ENCODE peak calls at places on chromosomes 13 and 19, in nine cellular contexts. One of them, this sample, is unnamed.

GRCh38 chr19:14661372-14661924 is 13.2 kb downstream of the ADGRE3 start:
- DNase-seq in K562: no peak
- DNase-seq in esophagus muscularis mucosa: no peak
- DNase-seq in tibial nerve: no peak
- DNase-seq in H1: no peak
- DNase-seq in SK-N-SH: no peak
- DNase-seq in HepG2: no peak
- DNase-seq in suprapubic skin: no peak
- DNase-seq in ovary: no peak
- DNase-seq in this sample: no peak

GRCh38 chr19:24140099-24140498 is 53.1 kb downstream of the ZNF254 start:
- DNase-seq in K562: no peak
- DNase-seq in esophagus muscularis mucosa: no peak
- DNase-seq in tibial nerve: no peak
- DNase-seq in H1: no peak
- DNase-seq in SK-N-SH: no peak
- DNase-seq in HepG2: peak; percentile 92
- DNase-seq in suprapubic skin: no peak
- DNase-seq in ovary: no peak
- DNase-seq in this sample: no peak

GRCh38 chr13:109412232-109412935 is 374.0 kb downstream of the IRS2 start:
- DNase-seq in K562: no peak
- DNase-seq in esophagus muscularis mucosa: no peak
- DNase-seq in tibial nerve: no peak
- DNase-seq in H1: peak; percentile 13
- DNase-seq in SK-N-SH: peak; percentile 76
- DNase-seq in HepG2: no peak
- DNase-seq in suprapubic skin: no peak
- DNase-seq in ovary: peak; percentile 76
- DNase-seq in this sample: no peak

GRCh38 chr13:48571121-48571901 is 38.4 kb upstream of the RCBTB2 start:
- DNase-seq in K562: no peak
- DNase-seq in esophagus muscularis mucosa: peak; percentile 91
- DNase-seq in tibial nerve: no peak
- DNase-seq in H1: no peak
- DNase-seq in SK-N-SH: no peak
- DNase-seq in HepG2: no peak
- DNase-seq in suprapubic skin: no peak
- DNase-seq in ovary: peak; percentile 50
- DNase-seq in this sample: no peak

GRCh38 chr19:40305403-40305802 is 20.3 kb upstream of the AKT2 start:
- DNase-seq in K562: peak; percentile 79
- DNase-seq in esophagus muscularis mucosa: no peak
- DNase-seq in tibial nerve: no peak
- DNase-seq in H1: no peak
- DNase-seq in SK-N-SH: peak; percentile 83
- DNase-seq in HepG2: peak; percentile 78
- DNase-seq in suprapubic skin: no peak
- DNase-seq in ovary: peak; percentile 79
- DNase-seq in this sample: peak; percentile 89

GRCh38 chr19:2334426-2334825 is 5.9 kb downstream of the SPPL2B start:
- DNase-seq in K562: no peak
- DNase-seq in esophagus muscularis mucosa: no peak
- DNase-seq in tibial nerve: no peak
- DNase-seq in H1: no peak
- DNase-seq in SK-N-SH: no peak
- DNase-seq in HepG2: no peak
- DNase-seq in suprapubic skin: no peak
- DNase-seq in ovary: no peak
- DNase-seq in this sample: no peak

GRCh38 chr19:21202865-21203494 is 61.1 kb downstream of the ZNF431 start:
- DNase-seq in K562: peak; percentile 53
- DNase-seq in esophagus muscularis mucosa: no peak
- DNase-seq in tibial nerve: no peak
- DNase-seq in H1: peak; percentile 61
- DNase-seq in SK-N-SH: peak; percentile 49
- DNase-seq in HepG2: no peak
- DNase-seq in suprapubic skin: no peak
- DNase-seq in ovary: no peak
- DNase-seq in this sample: no peak

GRCh38 chr13:46613409-46614049 is 60.6 kb downstream of the LRCH1 start:
- DNase-seq in K562: no peak
- DNase-seq in esophagus muscularis mucosa: no peak
- DNase-seq in tibial nerve: no peak
- DNase-seq in H1: no peak
- DNase-seq in SK-N-SH: no peak
- DNase-seq in HepG2: no peak
- DNase-seq in suprapubic skin: no peak
- DNase-seq in ovary: no peak
- DNase-seq in this sample: no peak

GRCh38 chr13:40127476-40127875 is 472.0 kb downstream of the COG6 start:
- DNase-seq in K562: no peak
- DNase-seq in esophagus muscularis mucosa: no peak
- DNase-seq in tibial nerve: no peak
- DNase-seq in H1: no peak
- DNase-seq in SK-N-SH: no peak
- DNase-seq in HepG2: no peak
- DNase-seq in suprapubic skin: no peak
- DNase-seq in ovary: no peak
- DNase-seq in this sample: no peak

GRCh38 chr19:37303591-37304171 is 67.2 kb upstream of the ZNF527 start:
- DNase-seq in K562: no peak
- DNase-seq in esophagus muscularis mucosa: no peak
- DNase-seq in tibial nerve: no peak
- DNase-seq in H1: no peak
- DNase-seq in SK-N-SH: peak; percentile 26
- DNase-seq in HepG2: no peak
- DNase-seq in suprapubic skin: peak; percentile 63
- DNase-seq in ovary: no peak
- DNase-seq in this sample: peak; percentile 55

GRCh38 chr19:45405435-45406164 is 731 bp upstream of the PPP1R13L start:
- DNase-seq in K562: peak; percentile 90
- DNase-seq in esophagus muscularis mucosa: peak; percentile 97
- DNase-seq in tibial nerve: peak; percentile 71
- DNase-seq in H1: no peak
- DNase-seq in SK-N-SH: peak; percentile 93
- DNase-seq in HepG2: peak; percentile 81
- DNase-seq in suprapubic skin: peak; percentile 95
- DNase-seq in ovary: peak; percentile 90
- DNase-seq in this sample: peak; percentile 94

GRCh38 chr19:45402469-45403070 is 2.3 kb downstream of the PPP1R13L start:
- DNase-seq in K562: peak; percentile 81
- DNase-seq in esophagus muscularis mucosa: no peak
- DNase-seq in tibial nerve: no peak
- DNase-seq in H1: no peak
- DNase-seq in SK-N-SH: peak; percentile 62
- DNase-seq in HepG2: no peak
- DNase-seq in suprapubic skin: no peak
- DNase-seq in ovary: peak; percentile 49
- DNase-seq in this sample: peak; percentile 66

GRCh38 chr19:45404557-45405434 is at the start of gene PPP1R13L:
- DNase-seq in K562: peak; percentile 78
- DNase-seq in esophagus muscularis mucosa: no peak
- DNase-seq in tibial nerve: no peak
- DNase-seq in H1: no peak
- DNase-seq in SK-N-SH: peak; percentile 92
- DNase-seq in HepG2: peak; percentile 76
- DNase-seq in suprapubic skin: peak; percentile 92
- DNase-seq in ovary: peak; percentile 74
- DNase-seq in this sample: peak; percentile 92

GRCh38 chr19:45403272-45403671 is 1.6 kb downstream of the PPP1R13L start:
- DNase-seq in K562: no peak
- DNase-seq in esophagus muscularis mucosa: no peak
- DNase-seq in tibial nerve: no peak
- DNase-seq in H1: no peak
- DNase-seq in SK-N-SH: no peak
- DNase-seq in HepG2: no peak
- DNase-seq in suprapubic skin: no peak
- DNase-seq in ovary: no peak
- DNase-seq in this sample: no peak

GRCh38 chr19:45403781-45404556 is 900 bp downstream of the PPP1R13L start:
- DNase-seq in K562: peak; percentile 71
- DNase-seq in esophagus muscularis mucosa: no peak
- DNase-seq in tibial nerve: no peak
- DNase-seq in H1: no peak
- DNase-seq in SK-N-SH: peak; percentile 64
- DNase-seq in HepG2: peak; percentile 70
- DNase-seq in suprapubic skin: no peak
- DNase-seq in ovary: peak; percentile 60
- DNase-seq in this sample: peak; percentile 73
- TF ChIP-seq EP300 in K562: no peak
- TF ChIP-seq EP300 in esophagus muscularis mucosa: no peak
- TF ChIP-seq EP300 in tibial nerve: no peak
- TF ChIP-seq EP300 in H1: no peak
- TF ChIP-seq EP300 in SK-N-SH: no peak
- TF ChIP-seq EP300 in HepG2: no peak
- TF ChIP-seq EP300 in suprapubic skin: no peak
- TF ChIP-seq EP300 in ovary: no peak
- TF ChIP-seq EP300 in this sample: no peak

GRCh38 chr19:5308471-5309437 is 31.9 kb downstream of the PTPRS start:
- DNase-seq in K562: peak; percentile 51
- DNase-seq in esophagus muscularis mucosa: no peak
- DNase-seq in tibial nerve: peak; percentile 55
- DNase-seq in H1: no peak
- DNase-seq in SK-N-SH: peak; percentile 89
- DNase-seq in HepG2: no peak
- DNase-seq in suprapubic skin: no peak
- DNase-seq in ovary: peak; percentile 88
- DNase-seq in this sample: peak; percentile 96

GRCh38 chr19:5306531-5306930 is 34.1 kb downstream of the PTPRS start:
- DNase-seq in K562: no peak
- DNase-seq in esophagus muscularis mucosa: no peak
- DNase-seq in tibial nerve: no peak
- DNase-seq in H1: no peak
- DNase-seq in SK-N-SH: no peak
- DNase-seq in HepG2: no peak
- DNase-seq in suprapubic skin: no peak
- DNase-seq in ovary: no peak
- DNase-seq in this sample: no peak

GRCh38 chr19:5307655-5308054 is 33.0 kb downstream of the PTPRS start:
- DNase-seq in K562: no peak
- DNase-seq in esophagus muscularis mucosa: no peak
- DNase-seq in tibial nerve: no peak
- DNase-seq in H1: no peak
- DNase-seq in SK-N-SH: no peak
- DNase-seq in HepG2: no peak
- DNase-seq in suprapubic skin: no peak
- DNase-seq in ovary: no peak
- DNase-seq in this sample: no peak

GRCh38 chr19:5312058-5312457 is 28.6 kb downstream of the PTPRS start:
- DNase-seq in K562: no peak
- DNase-seq in esophagus muscularis mucosa: no peak
- DNase-seq in tibial nerve: no peak
- DNase-seq in H1: no peak
- DNase-seq in SK-N-SH: no peak
- DNase-seq in HepG2: no peak
- DNase-seq in suprapubic skin: no peak
- DNase-seq in ovary: no peak
- DNase-seq in this sample: no peak

GRCh38 chr19:5309438-5310204 is 31.0 kb downstream of the PTPRS start:
- DNase-seq in K562: peak; percentile 31
- DNase-seq in esophagus muscularis mucosa: no peak
- DNase-seq in tibial nerve: no peak
- DNase-seq in H1: no peak
- DNase-seq in SK-N-SH: peak; percentile 65
- DNase-seq in HepG2: no peak
- DNase-seq in suprapubic skin: no peak
- DNase-seq in ovary: peak; percentile 45
- DNase-seq in this sample: peak; percentile 70
- TF ChIP-seq CTCF in K562: peak; percentile 15
- TF ChIP-seq CTCF in esophagus muscularis mucosa: no peak
- TF ChIP-seq CTCF in tibial nerve: no peak
- TF ChIP-seq CTCF in H1: peak; percentile 40
- TF ChIP-seq CTCF in SK-N-SH: no peak
- TF ChIP-seq CTCF in HepG2: peak; percentile 36
- TF ChIP-seq CTCF in suprapubic skin: no peak
- TF ChIP-seq CTCF in ovary: no peak
- TF ChIP-seq CTCF in this sample: no peak

GRCh38 chr19:47374876-47375693 is 26.0 kb downstream of the DHX34 start:
- DNase-seq in K562: no peak
- DNase-seq in esophagus muscularis mucosa: no peak
- DNase-seq in tibial nerve: no peak
- DNase-seq in H1: no peak
- DNase-seq in SK-N-SH: no peak
- DNase-seq in HepG2: no peak
- DNase-seq in suprapubic skin: no peak
- DNase-seq in ovary: no peak
- DNase-seq in this sample: no peak
- H3K36me3 ChIP-seq in K562: peaks cover 95% of the 10 kb centered on the region
- H3K36me3 ChIP-seq in esophagus muscularis mucosa: peaks cover 100% of the 10 kb centered on the region
- H3K36me3 ChIP-seq in tibial nerve: peaks cover 100% of the 10 kb centered on the region
- H3K36me3 ChIP-seq in H1: peaks cover 61% of the 10 kb centered on the region
- H3K36me3 ChIP-seq in SK-N-SH: peaks cover 8% of the 10 kb centered on the region
- H3K36me3 ChIP-seq in HepG2: peaks cover 48% of the 10 kb centered on the region
- H3K36me3 ChIP-seq in suprapubic skin: peaks cover 99% of the 10 kb centered on the region
- H3K36me3 ChIP-seq in ovary: peaks cover 7% of the 10 kb centered on the region
- H3K36me3 ChIP-seq in this sample: peaks cover 93% of the 10 kb centered on the region

GRCh38 chr13:51594432-51594831 is 10.2 kb downstream of the WDFY2 start:
- DNase-seq in K562: no peak
- DNase-seq in esophagus muscularis mucosa: no peak
- DNase-seq in tibial nerve: no peak
- DNase-seq in H1: no peak
- DNase-seq in SK-N-SH: no peak
- DNase-seq in HepG2: no peak
- DNase-seq in suprapubic skin: no peak
- DNase-seq in ovary: no peak
- DNase-seq in this sample: no peak

GRCh38 chr13:51588406-51588949 is 4.2 kb downstream of the WDFY2 start:
- DNase-seq in K562: no peak
- DNase-seq in esophagus muscularis mucosa: no peak
- DNase-seq in tibial nerve: no peak
- DNase-seq in H1: no peak
- DNase-seq in SK-N-SH: no peak
- DNase-seq in HepG2: no peak
- DNase-seq in suprapubic skin: no peak
- DNase-seq in ovary: no peak
- DNase-seq in this sample: no peak

GRCh38 chr13:51590231-51590630 is 6.0 kb downstream of the WDFY2 start:
- DNase-seq in K562: no peak
- DNase-seq in esophagus muscularis mucosa: no peak
- DNase-seq in tibial nerve: no peak
- DNase-seq in H1: no peak
- DNase-seq in SK-N-SH: no peak
- DNase-seq in HepG2: no peak
- DNase-seq in suprapubic skin: no peak
- DNase-seq in ovary: no peak
- DNase-seq in this sample: no peak

GRCh38 chr13:51589793-51590192 is 5.5 kb downstream of the WDFY2 start:
- DNase-seq in K562: no peak
- DNase-seq in esophagus muscularis mucosa: no peak
- DNase-seq in tibial nerve: no peak
- DNase-seq in H1: no peak
- DNase-seq in SK-N-SH: peak; percentile 17
- DNase-seq in HepG2: no peak
- DNase-seq in suprapubic skin: no peak
- DNase-seq in ovary: no peak
- DNase-seq in this sample: no peak

GRCh38 chr13:51590966-51591627 is 6.8 kb downstream of the WDFY2 start:
- DNase-seq in K562: peak; percentile 11
- DNase-seq in esophagus muscularis mucosa: no peak
- DNase-seq in tibial nerve: no peak
- DNase-seq in H1: no peak
- DNase-seq in SK-N-SH: peak; percentile 41
- DNase-seq in HepG2: peak; percentile 63
- DNase-seq in suprapubic skin: no peak
- DNase-seq in ovary: no peak
- DNase-seq in this sample: no peak
- TF ChIP-seq EP300 in K562: peak; percentile 96
- TF ChIP-seq EP300 in esophagus muscularis mucosa: no peak
- TF ChIP-seq EP300 in tibial nerve: peak; percentile 69
- TF ChIP-seq EP300 in H1: no peak
- TF ChIP-seq EP300 in SK-N-SH: peak; percentile 49
- TF ChIP-seq EP300 in HepG2: no peak
- TF ChIP-seq EP300 in suprapubic skin: no peak
- TF ChIP-seq EP300 in ovary: peak; percentile 21
- TF ChIP-seq EP300 in this sample: no peak